ENCODE peak calls at places on chromosomes 3 and 15, in four cellular contexts. H, U, D and T are unnamed samples.

GRCh38 chr15:64985382-64986033 is 4.2 kb downstream of the SPG21 start:
- DNase-seq in D (peak; percentile 34), U (no peak), H (no peak), T (peak; percentile 75)

GRCh38 chr3:183538475-183538874 is 17.0 kb downstream of the KLHL6 start:
- DNase-seq in H (no peak), U (no peak), D (no peak), T (no peak)

GRCh38 chr3:142127941-142128658 is 21.2 kb downstream of the TFDP2 start:
- DNase-seq in D (no peak), U (no peak), H (no peak), T (no peak)

GRCh38 chr15:64807751-64808222 is 17.7 kb downstream of the PIF1 start:
- DNase-seq in D (no peak), H (no peak), U (no peak), T (no peak)

GRCh38 chr15:56765252-56765651 is 31.9 kb upstream of the ZNF280D start:
- DNase-seq in D (peak; percentile 86), H (peak; percentile 22), U (peak; percentile 51), T (peak; percentile 59)

GRCh38 chr3:97896547-97896946 is 74.7 kb downstream of the CRYBG3 start:
- DNase-seq in H (no peak), U (no peak), D (no peak), T (no peak)

GRCh38 chr3:14208977-14209394 is 30.4 kb downstream of the LSM3 start:
- DNase-seq in H (no peak), D (no peak), U (no peak), T (no peak)

GRCh38 chr3:88150371-88150770 is 612 bp downstream of the C3orf38 start:
- DNase-seq in D (peak; percentile 17), U (no peak), H (no peak), T (no peak)

GRCh38 chr15:80580536-80581260 is 114.4 kb upstream of the ABHD17C start:
- DNase-seq in H (no peak), U (no peak), D (no peak), T (no peak)

GRCh38 chr3:128459451-128459820 is 7.3 kb downstream of the DNAJB8 start:
- DNase-seq in H (no peak), D (no peak), U (no peak), T (no peak)

GRCh38 chr3:87287025-87287424 is 10.6 kb upstream of the POU1F1 start:
- DNase-seq in U (peak; percentile 23), D (peak; percentile 53), H (no peak), T (peak; percentile 63)

GRCh38 chr15:57153140-57153539 is 223.2 kb upstream of the CGNL1 start:
- DNase-seq in D (peak; percentile 54), H (no peak), U (no peak), T (no peak)

GRCh38 chr15:60179786-60180391 is 175.8 kb downstream of the FOXB1 start:
- DNase-seq in U (peak; percentile 9), H (peak; percentile 66), D (peak; percentile 68), T (peak; percentile 29)

GRCh38 chr3:16048435-16049318 is 125.8 kb upstream of the GALNT15 start:
- DNase-seq in H (peak; percentile 78), U (no peak), D (peak; percentile 87), T (peak; percentile 88)

GRCh38 chr3:49339593-49339946 is 283 bp downstream of the USP4 start:
- DNase-seq in H (no peak), D (no peak), U (no peak), T (peak; percentile 38)

GRCh38 chr3:55491296-55491816 is 4.2 kb upstream of the WNT5A start:
- DNase-seq in U (peak; percentile 76), H (peak; percentile 39), D (peak; percentile 93), T (peak; percentile 82)

GRCh38 chr15:25715536-25716413 is 147.4 kb downstream of the ATP10A start:
- DNase-seq in D (no peak), H (no peak), U (no peak), T (no peak)

GRCh38 chr3:125055165-125055912 is 458 bp downstream of the HEG1 start:
- DNase-seq in U (no peak), D (no peak), H (no peak), T (peak; percentile 68)

GRCh38 chr3:43782541-43782940 is 91.8 kb downstream of the ABHD5 start:
- DNase-seq in H (no peak), U (no peak), D (no peak), T (no peak)

GRCh38 chr3:133803474-133803873 is 2.1 kb upstream of the SRPRB start:
- DNase-seq in D (no peak), H (no peak), U (no peak), T (no peak)

GRCh38 chr3:14256561-14257342 is 78.1 kb downstream of the LSM3 start:
- DNase-seq in U (no peak), D (no peak), H (peak; percentile 68), T (no peak)

GRCh38 chr3:131048030-131048429 is 21.4 kb downstream of the NEK11 start:
- DNase-seq in D (no peak), U (no peak), H (no peak), T (no peak)

GRCh38 chr3:99765042-99765942 is 52.4 kb upstream of the CMSS1 start:
- DNase-seq in H (no peak), U (no peak), D (peak; percentile 32), T (no peak)

GRCh38 chr3:129323651-129324294 is 45.1 kb downstream of the HMCES start:
- DNase-seq in D (no peak), U (no peak), H (no peak), T (no peak)

GRCh38 chr3:17030956-17031652 is 146.3 kb downstream of the PLCL2 start:
- DNase-seq in H (no peak), D (peak; percentile 44), U (no peak), T (no peak)

GRCh38 chr3:71075481-71075880 is 508.0 kb downstream of the FOXP1 start:
- DNase-seq in D (no peak), U (no peak), H (no peak), T (no peak)

GRCh38 chr3:130635978-130636377 is 110.7 kb downstream of the PIK3R4 start:
- DNase-seq in U (no peak), H (no peak), D (no peak), T (no peak)

GRCh38 chr3:133644768-133645167 is 17.0 kb downstream of the TOPBP1 start:
- DNase-seq in U (peak; percentile 76), H (no peak), D (peak; percentile 65), T (peak; percentile 63)

GRCh38 chr15:26805470-26805869 is 32.6 kb upstream of the GABRB3 start:
- DNase-seq in U (no peak), D (no peak), H (no peak), T (no peak)

GRCh38 chr15:27679621-27680521 is 419.2 kb downstream of the OCA2 start:
- DNase-seq in D (no peak), H (no peak), U (no peak), T (no peak)

GRCh38 chr3:32685604-32686185 is 707 bp downstream of the CNOT10 start:
- DNase-seq in D (peak; percentile 18), H (no peak), U (no peak), T (no peak)

GRCh38 chr15:48059786-48060185 is 61.0 kb upstream of the SLC24A5 start:
- DNase-seq in H (peak; percentile 26), U (no peak), D (no peak), T (no peak)

GRCh38 chr15:98785796-98786581 is 137.7 kb downstream of the IGF1R start:
- DNase-seq in H (peak; percentile 65), D (no peak), U (no peak), T (no peak)

GRCh38 chr15:69535101-69535638 is 82.6 kb downstream of the RPLP1 start:
- DNase-seq in D (peak; percentile 54), U (peak; percentile 7), H (no peak), T (peak; percentile 48)

GRCh38 chr15:40872791-40873526 is 1.1 kb downstream of the RHOV start:
- DNase-seq in U (no peak), H (no peak), D (no peak), T (no peak)

GRCh38 chr15:31498756-31499155 is 172.1 kb downstream of the KLF13 start:
- DNase-seq in H (no peak), D (no peak), U (no peak), T (no peak)

GRCh38 chr15:27124287-27124830 is 153.4 kb downstream of the GABRG3 start:
- DNase-seq in H (no peak), U (no peak), D (no peak), T (no peak)

GRCh38 chr3:129613205-129613740 is 6.8 kb upstream of the PLXND1 start:
- DNase-seq in D (no peak), U (no peak), H (no peak), T (no peak)

GRCh38 chr3:49013738-49014660 is 4.4 kb downstream of the DALRD3 start:
- DNase-seq in U (no peak), D (peak; percentile 41), H (peak; percentile 76), T (peak; percentile 68)

GRCh38 chr3:109330405-109330804 is 6.9 kb downstream of the DPPA4 start:
- DNase-seq in H (no peak), D (no peak), U (no peak), T (no peak)
- H3K4me3 ChIP-seq in H (no peak overlapping the region), D (no peak overlapping the region), U (no peak overlapping the region), T (no peak overlapping the region)

DNA sequence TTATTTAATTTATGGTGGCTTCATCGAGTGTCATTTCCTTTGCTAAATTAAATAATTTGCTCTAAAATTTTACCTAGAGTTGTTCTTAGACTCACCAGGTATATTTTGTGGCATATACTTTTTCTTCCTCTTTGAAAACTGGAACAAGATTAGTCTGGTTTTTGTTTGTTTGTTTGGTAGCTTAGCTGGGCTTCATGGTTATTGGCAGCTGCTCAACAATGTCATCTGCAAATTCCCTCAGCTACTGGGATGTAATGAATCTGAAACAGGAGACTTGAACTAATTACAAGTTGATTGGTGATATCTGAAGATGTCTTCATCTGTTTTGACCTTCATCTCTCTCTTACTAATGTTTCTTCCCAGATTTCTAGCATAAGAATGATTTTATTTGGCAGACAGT is 270.5 kb upstream of the P2RY1 start:
- DNase-seq in H (no peak), D (peak; percentile 26), U (no peak), T (peak; percentile 25)
- TF ChIP-seq CTCF in H (no peak), D (no peak), U (no peak), T (no peak)

GRCh38 chr15:72153269-72153668 is 35.1 kb downstream of the SENP8 start:
- DNase-seq in D (no peak), U (no peak), H (no peak), T (no peak)

GRCh38 chr15:72154316-72154715 is 36.1 kb downstream of the SENP8 start:
- DNase-seq in H (no peak), U (no peak), D (no peak), T (no peak)

GRCh38 chr15:72155021-72155621 is 36.9 kb downstream of the SENP8 start:
- DNase-seq in D (peak; percentile 8), H (peak; percentile 89), U (no peak), T (peak; percentile 60)

GRCh38 chr15:72155635-72156616 is 37.7 kb downstream of the SENP8 start:
- DNase-seq in H (peak; percentile 95), U (peak; percentile 29), D (peak; percentile 76), T (peak; percentile 63)

GRCh38 chr15:72156928-72157327 is 38.7 kb downstream of the SENP8 start:
- DNase-seq in U (no peak), H (no peak), D (no peak), T (no peak)
- H3K4me3 ChIP-seq in U (no peak overlapping the region), H (no peak overlapping the region), D (no peak overlapping the region), T (no peak overlapping the region)

GRCh38 chr3:51679318-51679717 is 8.3 kb downstream of the TEX264 start:
- DNase-seq in H (no peak), U (no peak), D (no peak), T (no peak)
- TF ChIP-seq CTCF in H (no peak), U (no peak), D (no peak), T (no peak)

GRCh38 chr15:72426753-72427152 is 28.6 kb downstream of the TMEM202 start:
- DNase-seq in H (no peak), U (no peak), D (no peak), T (no peak)
- H3K4me3 ChIP-seq in H (no peak overlapping the region), U (no peak overlapping the region), D (no peak overlapping the region), T (no peak overlapping the region)

GRCh38 chr3:179098388-179099077 is 26.9 kb upstream of the ZMAT3 start:
- DNase-seq in U (no peak), D (peak; percentile 66), H (no peak), T (peak; percentile 32)
- TF ChIP-seq CTCF in U (no peak), D (peak; percentile 21), H (no peak), T (no peak)

GRCh38 chr3:176964656-176965055 is 232.6 kb downstream of the TBL1XR1 start:
- DNase-seq in U (no peak), D (peak; percentile 21), H (no peak), T (no peak)
- H3K4me3 ChIP-seq in U (no peak overlapping the region), D (no peak overlapping the region), H (no peak overlapping the region), T (no peak overlapping the region)